ENCODE peak calls at places on chromosomes 2 and 18, in six cellular contexts. One of them, this sample, is unnamed.
A peak's percentile ranks its signal among the peaks of the same experiment; 100 is the strongest.

GRCh38 chr18:78901923-78902794 is 77.5 kb upstream of the SALL3 start:
- DNase-seq in suprapubic skin: no peak
- DNase-seq in stomach: no peak
- DNase-seq in HepG2: no peak
- DNase-seq in HCT116: no peak
- DNase-seq in NB4: no peak
- DNase-seq in this sample: no peak

GRCh38 chr2:16123881-16124780 is 183.8 kb downstream of the MYCN start:
- DNase-seq in suprapubic skin: no peak
- DNase-seq in stomach: no peak
- DNase-seq in HepG2: no peak
- DNase-seq in HCT116: no peak
- DNase-seq in NB4: no peak
- DNase-seq in this sample: no peak

GRCh38 chr2:7516447-7517121 is 599.4 kb downstream of the RNF144A start:
- DNase-seq in suprapubic skin: no peak
- DNase-seq in stomach: no peak
- DNase-seq in HepG2: no peak
- DNase-seq in HCT116: no peak
- DNase-seq in NB4: no peak
- DNase-seq in this sample: no peak

GRCh38 chr2:174158003-174158402 is 90.3 kb downstream of the OLA1 start:
- DNase-seq in suprapubic skin: no peak
- DNase-seq in stomach: no peak
- DNase-seq in HepG2: peak; percentile 68
- DNase-seq in HCT116: peak; percentile 51
- DNase-seq in NB4: peak; percentile 55
- DNase-seq in this sample: peak; percentile 58

GRCh38 chr2:100757621-100758394 is 62.1 kb upstream of the NPAS2 start:
- DNase-seq in suprapubic skin: no peak
- DNase-seq in stomach: no peak
- DNase-seq in HepG2: peak; percentile 66
- DNase-seq in HCT116: no peak
- DNase-seq in NB4: no peak
- DNase-seq in this sample: no peak

GRCh38 chr2:146982393-146982846 is 862.4 kb upstream of the ACVR2A start:
- DNase-seq in suprapubic skin: peak; percentile 81
- DNase-seq in stomach: peak; percentile 25
- DNase-seq in HepG2: no peak
- DNase-seq in HCT116: no peak
- DNase-seq in NB4: peak; percentile 36
- DNase-seq in this sample: no peak

GRCh38 chr18:44582432-44582831 is 98.3 kb upstream of the SETBP1 start:
- DNase-seq in suprapubic skin: no peak
- DNase-seq in stomach: no peak
- DNase-seq in HepG2: no peak
- DNase-seq in HCT116: no peak
- DNase-seq in NB4: no peak
- DNase-seq in this sample: no peak

GRCh38 chr18:63817441-63818051 is 42.3 kb downstream of the SERPINB7 start:
- DNase-seq in suprapubic skin: no peak
- DNase-seq in stomach: no peak
- DNase-seq in HepG2: no peak
- DNase-seq in HCT116: no peak
- DNase-seq in NB4: no peak
- DNase-seq in this sample: no peak

GRCh38 chr2:27174638-27175037 is 25.8 kb downstream of the TCF23 start:
- DNase-seq in suprapubic skin: peak; percentile 18
- DNase-seq in stomach: no peak
- DNase-seq in HepG2: no peak
- DNase-seq in HCT116: no peak
- DNase-seq in NB4: no peak
- DNase-seq in this sample: no peak

GRCh38 chr2:53636616-53637015 is 131.0 kb upstream of the CHAC2 start:
- DNase-seq in suprapubic skin: no peak
- DNase-seq in stomach: no peak
- DNase-seq in HepG2: no peak
- DNase-seq in HCT116: no peak
- DNase-seq in NB4: no peak
- DNase-seq in this sample: no peak

GRCh38 chr18:27585602-27586173 is 400.6 kb upstream of the CHST9 start:
- DNase-seq in suprapubic skin: no peak
- DNase-seq in stomach: no peak
- DNase-seq in HepG2: peak; percentile 63
- DNase-seq in HCT116: no peak
- DNase-seq in NB4: no peak
- DNase-seq in this sample: no peak

GRCh38 chr2:160639472-160639871 is 145.9 kb upstream of the RBMS1 start:
- DNase-seq in suprapubic skin: no peak
- DNase-seq in stomach: no peak
- DNase-seq in HepG2: no peak
- DNase-seq in HCT116: no peak
- DNase-seq in NB4: no peak
- DNase-seq in this sample: no peak

GRCh38 chr18:47500930-47501329 is 249.5 kb upstream of the SKOR2 start:
- DNase-seq in suprapubic skin: no peak
- DNase-seq in stomach: no peak
- DNase-seq in HepG2: no peak
- DNase-seq in HCT116: no peak
- DNase-seq in NB4: no peak
- DNase-seq in this sample: no peak

GRCh38 chr2:220466251-220466691 is 838.8 kb downstream of the SLC4A3 start:
- DNase-seq in suprapubic skin: no peak
- DNase-seq in stomach: no peak
- DNase-seq in HepG2: no peak
- DNase-seq in HCT116: no peak
- DNase-seq in NB4: no peak
- DNase-seq in this sample: no peak

GRCh38 chr18:78771496-78772368 is 207.9 kb upstream of the SALL3 start:
- DNase-seq in suprapubic skin: no peak
- DNase-seq in stomach: no peak
- DNase-seq in HepG2: no peak
- DNase-seq in HCT116: no peak
- DNase-seq in NB4: no peak
- DNase-seq in this sample: no peak

GRCh38 chr2:164913640-164914346 is 41.5 kb downstream of the SLC38A11 start:
- DNase-seq in suprapubic skin: no peak
- DNase-seq in stomach: peak; percentile 38
- DNase-seq in HepG2: peak; percentile 91
- DNase-seq in HCT116: no peak
- DNase-seq in NB4: peak; percentile 12
- DNase-seq in this sample: peak; percentile 80

GRCh38 chr2:23589739-23590138 is 204.8 kb downstream of the KLHL29 start:
- DNase-seq in suprapubic skin: no peak
- DNase-seq in stomach: no peak
- DNase-seq in HepG2: no peak
- DNase-seq in HCT116: no peak
- DNase-seq in NB4: no peak
- DNase-seq in this sample: no peak

GRCh38 chr2:173589604-173590277 is 235.1 kb downstream of the CDCA7 start:
- DNase-seq in suprapubic skin: no peak
- DNase-seq in stomach: no peak
- DNase-seq in HepG2: no peak
- DNase-seq in HCT116: peak; percentile 31
- DNase-seq in NB4: no peak
- DNase-seq in this sample: no peak

GRCh38 chr2:240565267-240566202 is 2.7 kb upstream of the RNPEPL1 start:
- DNase-seq in suprapubic skin: peak; percentile 90
- DNase-seq in stomach: peak; percentile 91
- DNase-seq in HepG2: peak; percentile 92
- DNase-seq in HCT116: peak; percentile 87
- DNase-seq in NB4: peak; percentile 97
- DNase-seq in this sample: peak; percentile 97

GRCh38 chr2:240564571-240565266 is 3.6 kb upstream of the RNPEPL1 start:
- DNase-seq in suprapubic skin: peak; percentile 41
- DNase-seq in stomach: no peak
- DNase-seq in HepG2: no peak
- DNase-seq in HCT116: no peak
- DNase-seq in NB4: no peak
- DNase-seq in this sample: peak; percentile 82

GRCh38 chr2:240567872-240568677 is at the start of gene RNPEPL1:
- DNase-seq in suprapubic skin: peak; percentile 73
- DNase-seq in stomach: peak; percentile 60
- DNase-seq in HepG2: no peak
- DNase-seq in HCT116: no peak
- DNase-seq in NB4: peak; percentile 60
- DNase-seq in this sample: peak; percentile 76

GRCh38 chr2:240567137-240567871 is 980 bp upstream of the RNPEPL1 start:
- DNase-seq in suprapubic skin: peak; percentile 76
- DNase-seq in stomach: peak; percentile 42
- DNase-seq in HepG2: no peak
- DNase-seq in HCT116: no peak
- DNase-seq in NB4: peak; percentile 46
- DNase-seq in this sample: peak; percentile 61

DNA sequence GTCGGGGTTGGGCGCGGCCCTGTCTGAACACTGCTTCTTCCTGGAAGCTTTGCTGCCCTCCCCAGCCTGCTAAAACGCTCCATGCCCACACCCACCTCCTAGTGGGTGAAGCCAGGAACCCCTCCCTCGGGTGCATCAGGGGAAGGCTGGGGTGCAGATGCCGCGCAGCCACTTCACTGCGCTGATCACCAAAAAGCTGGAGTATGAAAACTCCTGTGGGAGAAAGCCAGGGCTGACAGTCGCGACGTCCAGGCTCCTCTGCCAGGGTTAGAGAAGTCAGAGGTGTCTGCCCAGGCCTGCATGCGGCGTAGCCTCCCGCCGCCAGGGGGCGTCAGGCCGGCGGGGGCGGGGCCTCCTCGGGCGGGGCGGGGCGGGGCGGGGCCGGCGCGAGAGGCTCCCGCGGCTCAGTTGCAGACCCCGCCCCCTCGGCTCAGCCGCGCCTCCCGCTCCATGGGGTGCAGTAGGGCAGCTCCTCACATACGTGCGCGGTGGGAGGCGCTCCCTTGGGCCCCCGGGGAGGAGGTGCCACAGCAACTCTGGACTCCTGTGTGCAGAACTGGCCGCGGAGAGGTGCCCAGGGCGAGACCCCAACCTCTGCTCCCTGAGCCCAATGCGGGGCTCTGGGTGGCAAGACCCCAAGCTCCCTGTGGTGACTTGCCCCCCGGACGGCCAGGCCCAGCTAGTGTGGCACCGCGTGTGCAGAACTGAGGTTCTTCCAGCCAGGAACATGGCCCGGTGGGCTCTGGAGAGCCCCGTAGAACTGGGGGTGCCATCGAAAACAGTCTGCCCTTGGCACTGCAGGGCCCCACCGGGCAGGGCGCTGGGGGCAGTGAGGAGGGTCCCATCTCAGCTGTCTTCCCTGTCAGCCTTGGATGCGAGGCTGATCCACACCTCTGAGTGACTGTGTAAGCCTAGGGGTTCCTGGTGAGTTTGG is 1.8 kb upstream of the RNPEPL1 start:
- DNase-seq in suprapubic skin: peak; percentile 96
- DNase-seq in stomach: peak; percentile 97
- DNase-seq in HepG2: peak; percentile 92
- DNase-seq in HCT116: peak; percentile 81
- DNase-seq in NB4: peak; percentile 93
- DNase-seq in this sample: peak; percentile 98
- TF ChIP-seq POLR2A in suprapubic skin: no peak
- TF ChIP-seq POLR2A in stomach: no peak
- TF ChIP-seq POLR2A in HepG2: no peak
- TF ChIP-seq POLR2A in HCT116: no peak
- TF ChIP-seq POLR2A in NB4: no peak
- TF ChIP-seq POLR2A in this sample: peak; percentile 27

GRCh38 chr2:127065299-127065931 is 41.5 kb downstream of the BIN1 start:
- DNase-seq in suprapubic skin: no peak
- DNase-seq in stomach: no peak
- DNase-seq in HepG2: no peak
- DNase-seq in HCT116: no peak
- DNase-seq in NB4: no peak
- DNase-seq in this sample: no peak

GRCh38 chr2:127063701-127064590 is 43.0 kb downstream of the BIN1 start:
- DNase-seq in suprapubic skin: no peak
- DNase-seq in stomach: no peak
- DNase-seq in HepG2: no peak
- DNase-seq in HCT116: no peak
- DNase-seq in NB4: no peak
- DNase-seq in this sample: no peak

GRCh38 chr2:127066942-127067341 is 40.0 kb downstream of the BIN1 start:
- DNase-seq in suprapubic skin: peak; percentile 89
- DNase-seq in stomach: peak; percentile 35
- DNase-seq in HepG2: no peak
- DNase-seq in HCT116: no peak
- DNase-seq in NB4: no peak
- DNase-seq in this sample: no peak

GRCh38 chr2:127065932-127066318 is 41.0 kb downstream of the BIN1 start:
- DNase-seq in suprapubic skin: no peak
- DNase-seq in stomach: no peak
- DNase-seq in HepG2: no peak
- DNase-seq in HCT116: no peak
- DNase-seq in NB4: no peak
- DNase-seq in this sample: no peak

GRCh38 chr2:127064642-127065250 is 42.2 kb downstream of the BIN1 start:
- DNase-seq in suprapubic skin: peak; percentile 96
- DNase-seq in stomach: peak; percentile 85
- DNase-seq in HepG2: peak; percentile 83
- DNase-seq in HCT116: peak; percentile 87
- DNase-seq in NB4: peak; percentile 99
- DNase-seq in this sample: peak; percentile 75
- TF ChIP-seq POLR2A in suprapubic skin: no peak
- TF ChIP-seq POLR2A in stomach: no peak
- TF ChIP-seq POLR2A in HepG2: no peak
- TF ChIP-seq POLR2A in HCT116: no peak
- TF ChIP-seq POLR2A in NB4: no peak
- TF ChIP-seq POLR2A in this sample: peak; percentile 52

GRCh38 chr2:190646780-190647626 is 1.9 kb upstream of the NAB1 start:
- DNase-seq in suprapubic skin: no peak
- DNase-seq in stomach: no peak
- DNase-seq in HepG2: no peak
- DNase-seq in HCT116: no peak
- DNase-seq in NB4: no peak
- DNase-seq in this sample: no peak

GRCh38 chr2:190651413-190651812 is 2.5 kb downstream of the NAB1 start:
- DNase-seq in suprapubic skin: no peak
- DNase-seq in stomach: no peak
- DNase-seq in HepG2: no peak
- DNase-seq in HCT116: no peak
- DNase-seq in NB4: no peak
- DNase-seq in this sample: no peak

GRCh38 chr2:190649035-190649797 is at the start of gene NAB1:
- DNase-seq in suprapubic skin: peak; percentile 79
- DNase-seq in stomach: peak; percentile 45
- DNase-seq in HepG2: peak; percentile 15
- DNase-seq in HCT116: no peak
- DNase-seq in NB4: peak; percentile 76
- DNase-seq in this sample: peak; percentile 81

GRCh38 chr2:190649798-190650390 is 1.0 kb downstream of the NAB1 start:
- DNase-seq in suprapubic skin: no peak
- DNase-seq in stomach: no peak
- DNase-seq in HepG2: peak; percentile 47
- DNase-seq in HCT116: no peak
- DNase-seq in NB4: peak; percentile 69
- DNase-seq in this sample: peak; percentile 52

GRCh38 chr2:190648289-190649034 is 421 bp upstream of the NAB1 start:
- DNase-seq in suprapubic skin: peak; percentile 94
- DNase-seq in stomach: peak; percentile 86
- DNase-seq in HepG2: peak; percentile 58
- DNase-seq in HCT116: peak; percentile 59
- DNase-seq in NB4: peak; percentile 85
- DNase-seq in this sample: peak; percentile 88
- TF ChIP-seq POLR2A in suprapubic skin: no peak
- TF ChIP-seq POLR2A in stomach: no peak
- TF ChIP-seq POLR2A in HepG2: peak; percentile 50
- TF ChIP-seq POLR2A in HCT116: no peak
- TF ChIP-seq POLR2A in NB4: peak; percentile 26
- TF ChIP-seq POLR2A in this sample: peak; percentile 38

GRCh38 chr2:37644191-37644590 is 27.3 kb downstream of the CDC42EP3 start:
- DNase-seq in suprapubic skin: no peak
- DNase-seq in stomach: no peak
- DNase-seq in HepG2: no peak
- DNase-seq in HCT116: no peak
- DNase-seq in NB4: no peak
- DNase-seq in this sample: no peak
- TF ChIP-seq POLR2A in suprapubic skin: no peak
- TF ChIP-seq POLR2A in stomach: no peak
- TF ChIP-seq POLR2A in HepG2: no peak
- TF ChIP-seq POLR2A in HCT116: no peak
- TF ChIP-seq POLR2A in NB4: no peak
- TF ChIP-seq POLR2A in this sample: no peak

This sample was measured in erythroblast.